ENCODE peak calls at places on chromosomes 6 and 20, in nine cellular contexts. One of them, this sample, is unnamed.

GRCh38 chr6:48743738-48744137 is 632.7 kb upstream of the PTCHD4 start:
- DNase-seq in GM20000: no peak
- DNase-seq in mesothelial cell of epicardium: no peak
- DNase-seq in HCT116: no peak
- DNase-seq in PC-3: no peak
- DNase-seq in HFFc6: no peak
- DNase-seq in GM06990: no peak
- DNase-seq in WTC11: no peak
- DNase-seq in adrenal gland: no peak
- DNase-seq in this sample: no peak

GRCh38 chr6:152301806-152302568 is 335.2 kb downstream of the SYNE1 start:
- DNase-seq in GM20000: peak; percentile 81
- DNase-seq in mesothelial cell of epicardium: peak; percentile 61
- DNase-seq in HCT116: peak; percentile 68
- DNase-seq in PC-3: peak; percentile 82
- DNase-seq in HFFc6: peak; percentile 85
- DNase-seq in GM06990: peak; percentile 96
- DNase-seq in WTC11: peak; percentile 88
- DNase-seq in adrenal gland: peak; percentile 85
- DNase-seq in this sample: peak; percentile 89

GRCh38 chr6:26389349-26389799 is 6.5 kb downstream of the BTN2A2 start:
- DNase-seq in GM20000: no peak
- DNase-seq in mesothelial cell of epicardium: no peak
- DNase-seq in HCT116: no peak
- DNase-seq in PC-3: no peak
- DNase-seq in HFFc6: no peak
- DNase-seq in GM06990: no peak
- DNase-seq in WTC11: no peak
- DNase-seq in adrenal gland: no peak
- DNase-seq in this sample: no peak

GRCh38 chr6:7311920-7312615 is 931 bp downstream of the SSR1 start:
- DNase-seq in GM20000: peak; percentile 20
- DNase-seq in mesothelial cell of epicardium: no peak
- DNase-seq in HCT116: no peak
- DNase-seq in PC-3: peak; percentile 33
- DNase-seq in HFFc6: peak; percentile 13
- DNase-seq in GM06990: no peak
- DNase-seq in WTC11: no peak
- DNase-seq in adrenal gland: no peak
- DNase-seq in this sample: no peak

GRCh38 chr20:60804918-60805631 is 447.0 kb upstream of the CDH4 start:
- DNase-seq in GM20000: no peak
- DNase-seq in mesothelial cell of epicardium: no peak
- DNase-seq in HCT116: no peak
- DNase-seq in PC-3: no peak
- DNase-seq in HFFc6: no peak
- DNase-seq in GM06990: no peak
- DNase-seq in WTC11: no peak
- DNase-seq in adrenal gland: peak; percentile 4
- DNase-seq in this sample: peak; percentile 18

GRCh38 chr6:111711989-111712388 is 106.3 kb upstream of the TRAF3IP2 start:
- DNase-seq in GM20000: no peak
- DNase-seq in mesothelial cell of epicardium: no peak
- DNase-seq in HCT116: no peak
- DNase-seq in PC-3: no peak
- DNase-seq in HFFc6: no peak
- DNase-seq in GM06990: no peak
- DNase-seq in WTC11: no peak
- DNase-seq in adrenal gland: no peak
- DNase-seq in this sample: no peak

GRCh38 chr6:6546318-6547110 is 42.0 kb upstream of the LY86 start:
- DNase-seq in GM20000: peak; percentile 64
- DNase-seq in mesothelial cell of epicardium: no peak
- DNase-seq in HCT116: no peak
- DNase-seq in PC-3: peak; percentile 6
- DNase-seq in HFFc6: no peak
- DNase-seq in GM06990: peak; percentile 76
- DNase-seq in WTC11: peak; percentile 62
- DNase-seq in adrenal gland: peak; percentile 40
- DNase-seq in this sample: peak; percentile 49

GRCh38 chr20:22532598-22532997 is 51.8 kb downstream of the FOXA2 start:
- DNase-seq in GM20000: no peak
- DNase-seq in mesothelial cell of epicardium: no peak
- DNase-seq in HCT116: no peak
- DNase-seq in PC-3: no peak
- DNase-seq in HFFc6: no peak
- DNase-seq in GM06990: no peak
- DNase-seq in WTC11: no peak
- DNase-seq in adrenal gland: no peak
- DNase-seq in this sample: no peak

GRCh38 chr6:6659600-6660327 is 71.2 kb downstream of the LY86 start:
- DNase-seq in GM20000: peak; percentile 47
- DNase-seq in mesothelial cell of epicardium: no peak
- DNase-seq in HCT116: no peak
- DNase-seq in PC-3: no peak
- DNase-seq in HFFc6: no peak
- DNase-seq in GM06990: peak; percentile 44
- DNase-seq in WTC11: no peak
- DNase-seq in adrenal gland: peak; percentile 42
- DNase-seq in this sample: no peak

GRCh38 chr6:24283043-24283985 is 74.5 kb downstream of the DCDC2 start:
- DNase-seq in GM20000: peak; percentile 74
- DNase-seq in mesothelial cell of epicardium: peak; percentile 40
- DNase-seq in HCT116: peak; percentile 65
- DNase-seq in PC-3: peak; percentile 84
- DNase-seq in HFFc6: peak; percentile 59
- DNase-seq in GM06990: peak; percentile 28
- DNase-seq in WTC11: peak; percentile 74
- DNase-seq in adrenal gland: peak; percentile 79
- DNase-seq in this sample: peak; percentile 66

GRCh38 chr6:134936476-134936875 is 13.4 kb downstream of the ALDH8A1 start:
- DNase-seq in GM20000: no peak
- DNase-seq in mesothelial cell of epicardium: no peak
- DNase-seq in HCT116: no peak
- DNase-seq in PC-3: no peak
- DNase-seq in HFFc6: no peak
- DNase-seq in GM06990: no peak
- DNase-seq in WTC11: no peak
- DNase-seq in adrenal gland: no peak
- DNase-seq in this sample: no peak

GRCh38 chr6:16700202-16700997 is 60.9 kb downstream of the ATXN1 start:
- DNase-seq in GM20000: no peak
- DNase-seq in mesothelial cell of epicardium: no peak
- DNase-seq in HCT116: no peak
- DNase-seq in PC-3: no peak
- DNase-seq in HFFc6: no peak
- DNase-seq in GM06990: peak; percentile 26
- DNase-seq in WTC11: peak; percentile 12
- DNase-seq in adrenal gland: no peak
- DNase-seq in this sample: peak; percentile 45

GRCh38 chr6:4262506-4262905 is 127.1 kb upstream of the ECI2 start:
- DNase-seq in GM20000: no peak
- DNase-seq in mesothelial cell of epicardium: no peak
- DNase-seq in HCT116: no peak
- DNase-seq in PC-3: no peak
- DNase-seq in HFFc6: no peak
- DNase-seq in GM06990: no peak
- DNase-seq in WTC11: no peak
- DNase-seq in adrenal gland: no peak
- DNase-seq in this sample: no peak

GRCh38 chr6:45375449-45375848 is 2.3 kb downstream of the SUPT3H start:
- DNase-seq in GM20000: no peak
- DNase-seq in mesothelial cell of epicardium: no peak
- DNase-seq in HCT116: no peak
- DNase-seq in PC-3: no peak
- DNase-seq in HFFc6: no peak
- DNase-seq in GM06990: no peak
- DNase-seq in WTC11: no peak
- DNase-seq in adrenal gland: peak; percentile 51
- DNase-seq in this sample: no peak
- TF ChIP-seq CTCF in GM20000: no peak
- TF ChIP-seq CTCF in mesothelial cell of epicardium: no peak
- TF ChIP-seq CTCF in HCT116: no peak
- TF ChIP-seq CTCF in PC-3: no peak
- TF ChIP-seq CTCF in HFFc6: no peak
- TF ChIP-seq CTCF in GM06990: no peak
- TF ChIP-seq CTCF in WTC11: no peak
- TF ChIP-seq CTCF in adrenal gland: no peak
- TF ChIP-seq CTCF in this sample: no peak

GRCh38 chr20:6560978-6561377 is 206.5 kb upstream of the BMP2 start:
- DNase-seq in GM20000: no peak
- DNase-seq in mesothelial cell of epicardium: no peak
- DNase-seq in HCT116: no peak
- DNase-seq in PC-3: peak; percentile 17
- DNase-seq in HFFc6: no peak
- DNase-seq in GM06990: no peak
- DNase-seq in WTC11: no peak
- DNase-seq in adrenal gland: no peak
- DNase-seq in this sample: no peak
- TF ChIP-seq CTCF in GM20000: no peak
- TF ChIP-seq CTCF in mesothelial cell of epicardium: no peak
- TF ChIP-seq CTCF in HCT116: no peak
- TF ChIP-seq CTCF in PC-3: peak; percentile 12
- TF ChIP-seq CTCF in HFFc6: no peak
- TF ChIP-seq CTCF in GM06990: no peak
- TF ChIP-seq CTCF in WTC11: no peak
- TF ChIP-seq CTCF in adrenal gland: no peak
- TF ChIP-seq CTCF in this sample: no peak

GRCh38 chr20:44576297-44576696 is 6.1 kb upstream of the PKIG start:
- DNase-seq in GM20000: peak; percentile 54
- DNase-seq in mesothelial cell of epicardium: no peak
- DNase-seq in HCT116: no peak
- DNase-seq in PC-3: peak; percentile 65
- DNase-seq in HFFc6: peak; percentile 26
- DNase-seq in GM06990: no peak
- DNase-seq in WTC11: no peak
- DNase-seq in adrenal gland: no peak
- DNase-seq in this sample: no peak
- TF ChIP-seq CTCF in GM20000: peak; percentile 39
- TF ChIP-seq CTCF in mesothelial cell of epicardium: no peak
- TF ChIP-seq CTCF in HCT116: peak; percentile 35
- TF ChIP-seq CTCF in PC-3: peak; percentile 70
- TF ChIP-seq CTCF in HFFc6: peak; percentile 65
- TF ChIP-seq CTCF in GM06990: peak; percentile 67
- TF ChIP-seq CTCF in WTC11: no peak
- TF ChIP-seq CTCF in adrenal gland: no peak
- TF ChIP-seq CTCF in this sample: no peak

GRCh38 chr20:3729811-3730550 is 2.5 kb upstream of the HSPA12B start:
- DNase-seq in GM20000: no peak
- DNase-seq in mesothelial cell of epicardium: no peak
- DNase-seq in HCT116: no peak
- DNase-seq in PC-3: no peak
- DNase-seq in HFFc6: no peak
- DNase-seq in GM06990: no peak
- DNase-seq in WTC11: no peak
- DNase-seq in adrenal gland: no peak
- DNase-seq in this sample: no peak

GRCh38 chr20:3728876-3729275 is 3.6 kb upstream of the HSPA12B start:
- DNase-seq in GM20000: no peak
- DNase-seq in mesothelial cell of epicardium: no peak
- DNase-seq in HCT116: no peak
- DNase-seq in PC-3: peak; percentile 57
- DNase-seq in HFFc6: no peak
- DNase-seq in GM06990: no peak
- DNase-seq in WTC11: no peak
- DNase-seq in adrenal gland: no peak
- DNase-seq in this sample: no peak

GRCh38 chr20:3728354-3728753 is 4.1 kb upstream of the HSPA12B start:
- DNase-seq in GM20000: no peak
- DNase-seq in mesothelial cell of epicardium: no peak
- DNase-seq in HCT116: no peak
- DNase-seq in PC-3: no peak
- DNase-seq in HFFc6: no peak
- DNase-seq in GM06990: no peak
- DNase-seq in WTC11: no peak
- DNase-seq in adrenal gland: no peak
- DNase-seq in this sample: no peak

GRCh38 chr20:3729378-3729777 is 3.1 kb upstream of the HSPA12B start:
- DNase-seq in GM20000: no peak
- DNase-seq in mesothelial cell of epicardium: no peak
- DNase-seq in HCT116: no peak
- DNase-seq in PC-3: no peak
- DNase-seq in HFFc6: no peak
- DNase-seq in GM06990: no peak
- DNase-seq in WTC11: no peak
- DNase-seq in adrenal gland: no peak
- DNase-seq in this sample: no peak

DNA sequence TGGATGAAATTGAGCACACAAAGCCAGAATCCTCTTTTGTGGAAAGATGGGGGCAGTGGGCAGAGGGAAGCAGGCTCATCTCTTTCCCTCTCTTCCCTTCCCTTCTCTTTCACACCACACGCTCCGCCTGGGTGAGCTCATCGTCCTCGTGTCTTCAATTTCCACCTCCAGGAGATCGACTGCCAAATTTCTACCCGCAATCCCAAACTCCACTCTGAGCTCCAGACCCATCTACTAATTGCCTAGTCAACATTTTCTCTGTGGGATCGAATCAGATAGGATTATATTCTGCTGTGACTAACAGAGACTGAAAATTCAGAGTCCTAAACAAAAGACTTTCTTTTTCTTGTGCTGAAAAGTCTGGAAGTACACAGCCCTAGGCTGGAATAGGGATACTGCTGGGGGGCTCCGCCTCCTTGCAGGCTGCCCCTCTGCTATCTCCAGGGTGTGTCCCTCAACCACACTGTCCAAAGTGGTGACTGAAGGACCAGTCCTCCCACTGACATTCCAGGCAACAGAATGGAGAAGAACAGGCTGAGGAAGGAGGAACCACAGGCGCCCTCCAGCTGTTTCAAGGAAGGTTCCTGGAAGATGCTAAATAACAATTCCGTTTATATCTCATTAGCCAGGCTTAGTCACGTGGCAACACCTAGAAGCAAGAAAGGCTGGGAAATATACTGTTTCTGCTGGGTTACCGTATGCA is 5.0 kb upstream of the HSPA12B start:
- DNase-seq in GM20000: no peak
- DNase-seq in mesothelial cell of epicardium: no peak
- DNase-seq in HCT116: no peak
- DNase-seq in PC-3: peak; percentile 42
- DNase-seq in HFFc6: peak; percentile 18
- DNase-seq in GM06990: no peak
- DNase-seq in WTC11: no peak
- DNase-seq in adrenal gland: no peak
- DNase-seq in this sample: no peak
- TF ChIP-seq CTCF in GM20000: no peak
- TF ChIP-seq CTCF in mesothelial cell of epicardium: no peak
- TF ChIP-seq CTCF in HCT116: no peak
- TF ChIP-seq CTCF in PC-3: no peak
- TF ChIP-seq CTCF in HFFc6: no peak
- TF ChIP-seq CTCF in GM06990: no peak
- TF ChIP-seq CTCF in WTC11: no peak
- TF ChIP-seq CTCF in adrenal gland: no peak
- TF ChIP-seq CTCF in this sample: no peak